ENCODE peak calls at places on chromosomes 12 and 14, in six cellular contexts. D, E, M, K, H and X are unnamed samples.

GRCh38 chr12:120583478-120584030 is 2.4 kb upstream of the POP5 start:
- DNase-seq in D (peak), E (peak), M (peak), K (peak), H (no peak), X (peak)

GRCh38 chr14:49512147-49512551 is 74.0 kb downstream of the RPS29 start:
- DNase-seq in D (no peak), E (no peak), M (no peak), K (no peak), H (no peak), X (no peak)

GRCh38 chr12:68497702-68498101 is 113.0 kb upstream of the RAP1B start:
- DNase-seq in D (no peak), E (no peak), M (no peak), K (peak), H (peak), X (no peak)

GRCh38 chr12:31224768-31225448 is 101.0 kb downstream of the SINHCAF start:
- DNase-seq in D (no peak), E (no peak), M (no peak), K (no peak), H (no peak), X (no peak)

GRCh38 chr12:101209319-101210302 is at the start of gene SLC5A8:
- DNase-seq in D (no peak), E (no peak), M (no peak), K (no peak), H (no peak), X (no peak)

GRCh38 chr12:101829639-101830390 is 944 bp downstream of the GNPTAB start:
- DNase-seq in D (no peak), E (no peak), M (no peak), K (peak), H (no peak), X (no peak)

GRCh38 chr12:106527356-106527755 is 55.4 kb upstream of the RFX4 start:
- DNase-seq in D (no peak), E (no peak), M (no peak), K (no peak), H (no peak), X (no peak)

GRCh38 chr12:111276189-111276588 is 92.7 kb downstream of the PHETA1 start:
- DNase-seq in D (no peak), E (no peak), M (no peak), K (no peak), H (no peak), X (no peak)

GRCh38 chr14:101286271-101287018 is 274.9 kb upstream of the DIO3 start:
- DNase-seq in D (no peak), E (no peak), M (peak), K (no peak), H (no peak), X (no peak)

GRCh38 chr14:50099335-50099734 is 17.0 kb downstream of the VCPKMT start:
- DNase-seq in D (no peak), E (no peak), M (peak), K (no peak), H (no peak), X (no peak)

GRCh38 chr14:59438148-59438766 is 26.9 kb downstream of the GPR135 start:
- DNase-seq in D (no peak), E (no peak), M (no peak), K (no peak), H (no peak), X (no peak)

GRCh38 chr12:4118601-4119156 is 154.9 kb upstream of the CCND2 start:
- DNase-seq in D (peak), E (no peak), M (no peak), K (no peak), H (peak), X (no peak)

GRCh38 chr12:124428136-124428791 is 133.4 kb downstream of the RFLNA start:
- DNase-seq in D (no peak), E (no peak), M (no peak), K (no peak), H (no peak), X (no peak)

GRCh38 chr14:56676042-56676441 is 96.4 kb downstream of the TMEM260 start:
- DNase-seq in D (no peak), E (no peak), M (no peak), K (no peak), H (no peak), X (no peak)

GRCh38 chr12:96193725-96194571 is at the start of gene ELK3:
- DNase-seq in D (peak), E (peak), M (peak), K (peak), H (no peak), X (peak)

GRCh38 chr14:95480109-95480886 is 36.2 kb downstream of the SYNE3 start:
- DNase-seq in D (no peak), E (no peak), M (no peak), K (no peak), H (no peak), X (no peak)

GRCh38 chr12:54611715-54612116 is 23.0 kb downstream of the LACRT start:
- DNase-seq in D (no peak), E (no peak), M (no peak), K (no peak), H (no peak), X (no peak)

GRCh38 chr14:45252356-45253069 is 489 bp downstream of the MIS18BP1 start:
- DNase-seq in D (no peak), E (no peak), M (no peak), K (peak), H (no peak), X (no peak)

GRCh38 chr12:10030446-10030845 is at the start of gene CLEC9A:
- DNase-seq in D (no peak), E (no peak), M (no peak), K (no peak), H (no peak), X (no peak)

GRCh38 chr14:105229099-105229655 is 19.2 kb upstream of the BTBD6 start:
- DNase-seq in D (no peak), E (no peak), M (no peak), K (no peak), H (no peak), X (no peak)

GRCh38 chr12:70626180-70626579 is 11.0 kb downstream of the PTPRB start:
- DNase-seq in D (no peak), E (no peak), M (no peak), K (no peak), H (no peak), X (no peak)
- TF ChIP-seq TAF1 in D (no peak), E (no peak), M (no peak), K (no peak), H (no peak), X (no peak)

GRCh38 chr12:88141774-88142609 is at the start of the genes CEP290 and TMTC3:
- DNase-seq in D (peak), E (peak), M (peak), K (peak), H (peak), X (peak)
- TF ChIP-seq POLR2A in D (peak), E (peak), M (peak), K (peak), H (peak), X (peak)

GRCh38 chr12:116528498-116528897 is 30.7 kb upstream of the MAP1LC3B2 start:
- DNase-seq in D (no peak), E (no peak), M (no peak), K (no peak), H (no peak), X (no peak)

GRCh38 chr12:116525418-116526001 is 33.7 kb upstream of the MAP1LC3B2 start:
- DNase-seq in D (no peak), E (no peak), M (no peak), K (no peak), H (no peak), X (no peak)

GRCh38 chr12:116524311-116524710 is 34.9 kb upstream of the MAP1LC3B2 start:
- DNase-seq in D (no peak), E (no peak), M (no peak), K (no peak), H (no peak), X (no peak)

GRCh38 chr12:116528067-116528466 is 31.1 kb upstream of the MAP1LC3B2 start:
- DNase-seq in D (no peak), E (no peak), M (no peak), K (no peak), H (no peak), X (no peak)

GRCh38 chr12:116524964-116525379 is 34.2 kb upstream of the MAP1LC3B2 start:
- DNase-seq in D (no peak), E (no peak), M (no peak), K (no peak), H (no peak), X (no peak)
- TF ChIP-seq TAF1 in D (no peak), E (no peak), M (no peak), K (no peak), H (no peak), X (no peak)

GRCh38 chr14:35600253-35600652 is 66.3 kb downstream of the INSM2 start:
- DNase-seq in D (no peak), E (no peak), M (no peak), K (no peak), H (no peak), X (no peak)

GRCh38 chr14:35594616-35595015 is 60.7 kb downstream of the INSM2 start:
- DNase-seq in D (no peak), E (no peak), M (no peak), K (no peak), H (no peak), X (no peak)
- TF ChIP-seq POLR2A in D (no peak), E (no peak), M (no peak), K (no peak), H (no peak), X (no peak)

GRCh38 chr14:93962701-93963601 is 13.4 kb downstream of the ASB2 start:
- DNase-seq in D (no peak), E (peak), M (no peak), K (no peak), H (peak), X (no peak)
- TF ChIP-seq TAF1 in D (no peak), E (no peak), M (no peak), K (no peak), H (no peak), X (no peak)